ENCODE peak calls at places on chromosomes 16 and 17, in six cellular contexts. Y is mesendoderm, S is GM23338, K is NT2/D1, V is psoas muscle, H is ovary. E is an unnamed sample.

GRCh38 chr16:86387461-86388440 is 122.6 kb upstream of the FOXF1 start:
- DNase-seq in Y (peak; percentile 84), S (no peak), K (no peak), V (no peak), H (no peak), E (no peak)

GRCh38 chr16:569445-570254 is at the start of gene PIGQ:
- DNase-seq in Y (peak; percentile 84), S (peak; percentile 89), K (no peak), V (peak; percentile 81), H (peak; percentile 87), E (no peak)

GRCh38 chr16:81521141-81521626 is 76.6 kb downstream of the CMIP start:
- DNase-seq in Y (peak; percentile 49), S (no peak), K (no peak), V (peak; percentile 50), H (no peak), E (no peak)

GRCh38 chr17:61805399-61805798 is 57.9 kb downstream of the BRIP1 start:
- DNase-seq in Y (no peak), S (no peak), K (no peak), V (no peak), H (no peak), E (no peak)

GRCh38 chr16:27220120-27220519 is 16.8 kb downstream of the KDM8 start:
- DNase-seq in Y (no peak), S (no peak), K (no peak), V (peak; percentile 12), H (no peak), E (no peak)

GRCh38 chr17:8487130-8487645 is 51.5 kb downstream of the NDEL1 start:
- DNase-seq in Y (no peak), S (no peak), K (no peak), V (no peak), H (no peak), E (no peak)

GRCh38 chr17:60579090-60579489 is 20.9 kb upstream of the PPM1D start:
- DNase-seq in Y (no peak), S (no peak), K (no peak), V (no peak), H (no peak), E (no peak)

GRCh38 chr16:86819523-86819887 is 241.2 kb downstream of the FOXL1 start:
- DNase-seq in Y (peak; percentile 40), S (peak; percentile 39), K (no peak), V (no peak), H (no peak), E (no peak)

GRCh38 chr16:2004795-2005517 is 4.7 kb downstream of the ZNF598 start:
- DNase-seq in Y (no peak), S (no peak), K (no peak), V (peak; percentile 61), H (peak; percentile 46), E (no peak)

GRCh38 chr17:83183951-83184506 is 104.6 kb downstream of the METRNL start:
- DNase-seq in Y (no peak), S (no peak), K (no peak), V (peak; percentile 50), H (peak; percentile 29), E (peak; percentile 5)

GRCh38 chr16:8929086-8929748 is 34.5 kb downstream of the USP7 start:
- DNase-seq in Y (no peak), S (no peak), K (no peak), V (no peak), H (no peak), E (no peak)

GRCh38 chr16:48687421-48688038 is 77.5 kb upstream of the N4BP1 start:
- DNase-seq in Y (peak; percentile 78), S (peak; percentile 88), K (peak; percentile 50), V (peak; percentile 60), H (peak; percentile 52), E (no peak)

GRCh38 chr16:28874406-28874805 is 3.9 kb upstream of the ATP2A1 start:
- DNase-seq in Y (no peak), S (no peak), K (no peak), V (no peak), H (no peak), E (no peak)

DNA sequence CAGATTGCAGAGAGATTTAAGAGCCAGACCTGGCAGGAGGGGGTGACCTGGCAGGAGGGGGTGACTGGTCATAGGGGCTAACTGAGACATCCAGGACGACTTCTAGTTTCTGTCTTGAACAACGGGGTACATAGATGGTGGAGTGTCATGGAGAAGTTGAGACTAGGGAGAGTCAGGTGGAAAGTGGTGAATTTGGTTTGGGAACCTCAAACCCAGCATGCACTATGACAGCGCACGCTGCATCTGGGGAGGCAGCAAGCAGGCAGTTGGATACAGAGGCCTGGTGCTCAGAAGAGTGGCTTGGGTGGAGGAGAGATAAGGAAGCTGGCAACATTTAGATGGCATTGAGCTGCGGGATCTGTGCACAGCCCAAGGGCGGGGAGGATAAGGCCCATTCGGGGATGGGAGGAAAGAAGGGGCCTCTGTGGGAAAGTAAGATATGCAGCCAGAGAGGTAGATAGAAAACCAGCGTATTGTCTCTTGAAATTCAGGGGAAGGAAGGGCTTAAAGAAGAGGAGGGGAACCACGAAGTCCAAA is 4.5 kb downstream of the RIPOR1 start:
- DNase-seq in Y (no peak), S (no peak), K (no peak), V (no peak), H (no peak), E (no peak)
- H3K4me1 ChIP-seq in Y (peaks cover 2% of the 10 kb centered on the region), S (peaks cover 4% of the 10 kb centered on the region), K (peaks cover 12% of the 10 kb centered on the region), V (peaks cover 27% of the 10 kb centered on the region), H (peaks cover 9% of the 10 kb centered on the region), E (peaks cover 27% of the 10 kb centered on the region)

DNA sequence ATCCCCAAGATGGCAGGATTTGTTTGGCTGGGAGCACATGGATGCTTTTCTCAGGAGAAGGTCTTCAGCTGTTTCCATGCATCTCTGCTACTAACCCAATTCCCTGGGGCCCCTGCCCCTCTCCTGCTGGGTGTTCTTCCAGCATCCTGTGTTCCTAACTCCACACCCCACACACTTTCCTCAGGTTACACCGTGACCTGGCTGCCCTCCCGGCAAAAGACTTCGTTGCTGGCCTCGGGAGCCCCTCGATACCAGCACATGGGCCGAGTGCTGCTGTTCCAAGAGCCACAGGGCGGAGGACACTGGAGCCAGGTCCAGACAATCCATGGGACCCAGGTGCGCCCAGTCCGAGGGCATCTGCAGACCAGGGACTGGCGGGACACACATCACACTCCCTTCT is 21.5 kb downstream of the ITGAL start:
- DNase-seq in Y (no peak), S (no peak), K (no peak), V (no peak), H (no peak), E (no peak)
- H3K36me3 ChIP-seq in Y (no peaks in the 10 kb centered on the region), S (no peaks in the 10 kb centered on the region), K (no peaks in the 10 kb centered on the region), V (no peaks in the 10 kb centered on the region), H (no peaks in the 10 kb centered on the region), E (no peaks in the 10 kb centered on the region)

DNA sequence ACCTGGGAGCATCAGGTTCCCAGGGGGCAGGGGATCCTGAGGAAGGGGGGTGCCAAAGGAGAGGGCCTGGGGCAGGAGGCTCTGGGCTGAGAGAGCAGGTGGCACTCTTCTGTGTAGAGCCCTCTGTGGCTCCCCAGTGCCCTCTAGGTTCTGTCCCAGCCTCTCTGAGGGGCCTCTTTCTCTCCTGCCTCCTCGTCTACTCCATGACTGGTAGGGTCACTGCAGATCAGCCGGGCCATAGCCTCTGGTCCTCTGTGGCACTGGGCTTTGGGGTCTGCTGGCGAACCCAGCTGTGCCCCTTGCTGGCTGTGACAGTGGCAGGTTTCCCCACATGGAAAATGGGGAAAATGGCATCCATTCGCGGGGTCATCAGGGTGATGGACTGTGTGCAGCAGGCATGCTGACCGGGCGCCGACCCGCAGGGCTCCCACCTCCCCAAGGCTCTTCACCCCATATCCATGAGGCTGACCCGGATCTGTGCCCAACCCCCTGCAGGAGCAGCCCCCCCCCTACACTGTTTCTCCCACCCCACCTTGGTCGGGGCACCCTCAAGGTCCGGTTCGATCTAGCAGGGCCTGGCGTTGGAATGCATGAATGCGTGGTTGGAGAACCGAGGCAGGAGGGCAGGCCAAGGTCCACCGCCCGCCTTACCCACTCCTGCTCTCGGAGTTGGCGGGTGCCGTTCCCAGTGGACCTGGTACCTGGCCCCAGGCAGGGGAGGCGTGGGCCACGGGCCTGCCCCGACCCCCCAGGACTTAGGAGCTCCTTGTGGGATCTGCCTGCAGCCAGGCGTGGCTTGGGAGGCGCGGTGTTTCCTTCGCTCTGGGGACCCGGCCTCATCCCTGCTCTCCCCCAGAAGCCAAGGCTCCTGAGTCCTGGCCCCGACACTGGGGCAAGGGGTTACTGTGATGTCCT is 6.5 kb downstream of the GLIS2 start:
- DNase-seq in Y (no peak), S (no peak), K (no peak), V (peak; percentile 55), H (peak; percentile 47), E (no peak)
- H3K4me1 ChIP-seq in Y (peaks cover 4% of the 10 kb centered on the region), S (peaks cover 42% of the 10 kb centered on the region), K (peaks cover 38% of the 10 kb centered on the region), V (peaks cover 7% of the 10 kb centered on the region), H (peaks cover 47% of the 10 kb centered on the region), E (peaks cover 80% of the 10 kb centered on the region)

DNA sequence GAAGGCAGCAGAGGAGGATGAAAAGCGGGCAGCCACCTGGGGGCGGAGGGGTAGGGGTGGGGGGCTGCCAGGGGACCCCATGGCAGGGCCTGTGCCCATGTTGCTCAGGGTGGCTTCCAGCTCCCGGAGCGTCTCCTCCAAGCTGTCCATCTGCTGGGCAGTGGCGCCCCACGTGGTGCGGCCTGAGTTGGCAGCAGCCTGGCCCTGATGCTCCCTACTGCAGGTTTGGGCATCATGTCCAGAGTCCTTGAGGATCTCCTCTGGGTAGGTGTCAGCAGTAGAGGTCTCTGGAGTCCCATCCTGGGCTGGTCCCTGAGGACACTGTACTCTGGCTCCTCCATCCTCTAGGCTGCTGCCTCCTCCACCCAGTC is 60.9 kb downstream of the SRCIN1 start:
- DNase-seq in Y (no peak), S (peak; percentile 43), K (no peak), V (no peak), H (no peak), E (no peak)
- H3K36me3 ChIP-seq in Y (no peaks in the 10 kb centered on the region), S (no peaks in the 10 kb centered on the region), K (no peaks in the 10 kb centered on the region), V (no peaks in the 10 kb centered on the region), H (no peaks in the 10 kb centered on the region), E (no peaks in the 10 kb centered on the region)

DNA sequence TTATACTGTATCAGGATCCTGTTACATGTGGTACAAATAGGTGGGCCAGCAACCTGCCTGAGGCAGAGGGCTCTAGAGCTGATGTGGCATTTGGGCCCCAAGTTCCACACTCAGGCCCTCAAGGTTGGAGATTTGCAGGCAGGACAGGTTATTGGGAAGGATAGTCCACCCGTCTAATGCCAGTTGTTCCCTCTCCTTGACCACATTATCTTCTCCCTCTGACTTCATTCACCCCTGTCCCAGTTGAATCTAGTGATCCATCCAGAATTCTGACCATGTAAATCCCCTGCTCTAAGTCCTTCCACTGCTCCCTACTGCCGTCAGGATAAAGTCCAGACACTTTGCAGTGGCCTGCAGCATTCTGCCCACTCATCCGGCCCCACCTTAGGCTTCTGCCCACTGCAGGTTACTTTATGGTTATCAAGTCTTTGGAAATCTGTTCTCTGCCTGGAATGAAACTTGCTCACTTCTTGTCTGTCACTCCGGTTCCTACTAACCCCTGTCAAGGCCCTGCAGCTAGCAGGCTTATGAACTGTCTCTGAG is 1.9 kb upstream of the NFATC3 start:
- DNase-seq in Y (no peak), S (no peak), K (no peak), V (no peak), H (no peak), E (no peak)
- H3K4me1 ChIP-seq in Y (peaks cover 2% of the 10 kb centered on the region), S (peaks cover 19% of the 10 kb centered on the region), K (peaks cover 13% of the 10 kb centered on the region), V (peaks cover 48% of the 10 kb centered on the region), H (peaks cover 13% of the 10 kb centered on the region), E (peaks cover 60% of the 10 kb centered on the region)

GRCh38 chr16:4402439-4403132 is 13.8 kb downstream of the CORO7 start:
- DNase-seq in Y (peak; percentile 78), S (peak; percentile 91), K (peak; percentile 73), V (peak; percentile 91), H (peak; percentile 92), E (peak; percentile 69)
- H3K36me3 ChIP-seq in Y (no peaks in the 10 kb centered on the region), S (no peaks in the 10 kb centered on the region), K (peaks cover 33% of the 10 kb centered on the region), V (no peaks in the 10 kb centered on the region), H (no peaks in the 10 kb centered on the region), E (no peaks in the 10 kb centered on the region)

E was measured in tibial nerve.